ENCODE peak calls at places on chromosomes 5 and 9, in five cellular contexts. N is cardiac fibroblast, J is brain microvascular endothelial cell, E is spleen, H is mucosa of descending colon. M is an unnamed sample.

GRCh38 chr9:96618209-96619108 is 1.2 kb downstream of the CDC14B start:
- DNase-seq in H (peak), E (no peak), J (peak), N (peak), M (no peak)

GRCh38 chr9:98832768-98833089 is 25.3 kb downstream of the GALNT12 start:
- DNase-seq in J (no peak), E (no peak), H (no peak), N (no peak), M (no peak)

GRCh38 chr5:33316773-33317172 is 124.0 kb upstream of the TARS1 start:
- DNase-seq in E (no peak), H (no peak), J (no peak), N (no peak), M (no peak)

GRCh38 chr5:42005561-42006153 is 80.6 kb downstream of the FBXO4 start:
- DNase-seq in H (no peak), J (no peak), N (peak), E (no peak), M (no peak)

GRCh38 chr5:135977375-135977928 is 22.7 kb upstream of the LECT2 start:
- DNase-seq in E (peak), H (peak), N (peak), J (peak), M (peak)

GRCh38 chr5:168126606-168127005 is 164.8 kb upstream of the WWC1 start:
- DNase-seq in N (no peak), J (no peak), H (no peak), E (no peak), M (no peak)

GRCh38 chr9:7246917-7247538 is 489.3 kb downstream of the KDM4C start:
- DNase-seq in H (no peak), E (no peak), N (no peak), J (no peak), M (no peak)

GRCh38 chr9:135989722-135990467 is 28.7 kb upstream of the UBAC1 start:
- DNase-seq in E (peak), N (no peak), J (no peak), H (no peak), M (no peak)

GRCh38 chr5:128284236-128284635 is 200.7 kb downstream of the SLC12A2 start:
- DNase-seq in N (no peak), H (no peak), J (no peak), E (no peak), M (no peak)

GRCh38 chr5:55344392-55344992 is 36.7 kb downstream of the MTREX start:
- DNase-seq in J (peak), N (peak), E (no peak), H (no peak), M (peak)

GRCh38 chr5:66129184-66129583 is 14.9 kb upstream of the SREK1 start:
- DNase-seq in E (no peak), N (no peak), J (no peak), H (no peak), M (no peak)

GRCh38 chr5:58490397-58491072 is 700 bp upstream of the GAPT start:
- DNase-seq in H (no peak), J (no peak), N (no peak), E (peak), M (no peak)

GRCh38 chr5:14277407-14278320 is 134.5 kb downstream of the TRIO start:
- DNase-seq in H (no peak), E (no peak), J (no peak), N (no peak), M (no peak)

GRCh38 chr9:123267481-123268239 is 726 bp downstream of the STRBP start:
- DNase-seq in E (peak), N (no peak), H (peak), J (no peak), M (no peak)

GRCh38 chr9:119844431-119844830 is 475.2 kb upstream of the BRINP1 start:
- DNase-seq in H (no peak), J (no peak), E (no peak), N (no peak), M (no peak)

GRCh38 chr5:160159991-160160826 is 41.0 kb upstream of the PWWP2A start:
- DNase-seq in H (no peak), J (no peak), N (no peak), E (no peak), M (no peak)

GRCh38 chr5:141920771-141921170 is 2.9 kb upstream of the DELE1 start:
- DNase-seq in E (no peak), N (no peak), J (no peak), H (no peak), M (no peak)

GRCh38 chr5:39394946-39395345 is 29.8 kb downstream of the DAB2 start:
- DNase-seq in J (peak), H (no peak), N (peak), E (no peak), M (no peak)

GRCh38 chr5:78953092-78953800 is 31.9 kb downstream of the ARSB start:
- DNase-seq in E (no peak), H (no peak), J (peak), N (no peak), M (no peak)

GRCh38 chr5:8184455-8185063 is 315.6 kb downstream of the MTRR start:
- DNase-seq in H (no peak), E (no peak), J (peak), N (peak), M (no peak)

GRCh38 chr5:55603947-55604346 is 69.2 kb upstream of the PLPP1 start:
- DNase-seq in E (no peak), H (no peak), N (peak), J (no peak), M (no peak)

GRCh38 chr5:179223528-179223927 is 121.7 kb downstream of the ADAMTS2 start:
- DNase-seq in J (no peak), H (no peak), E (peak), N (no peak), M (no peak)

GRCh38 chr9:76396597-76396996 is 2.4 kb upstream of the RFK start:
- DNase-seq in J (no peak), N (no peak), H (no peak), E (no peak), M (no peak)

GRCh38 chr9:129318121-129319075 is 140.3 kb upstream of the IER5L start:
- DNase-seq in J (no peak), N (peak), E (peak), H (no peak), M (peak)

GRCh38 chr5:9613360-9613759 is 16.8 kb downstream of the TAS2R1 start:
- DNase-seq in N (no peak), J (no peak), H (no peak), E (peak), M (no peak)

GRCh38 chr5:96629774-96630173 is 32.4 kb upstream of the CAST start:
- DNase-seq in J (peak), N (peak), E (no peak), H (no peak), M (no peak)

GRCh38 chr5:76622973-76623596 is at the start of gene F2RL2:
- DNase-seq in N (peak), E (no peak), J (peak), H (no peak), M (no peak)

GRCh38 chr9:109121218-109121796 is 1.6 kb upstream of the TMEM245 start:
- DNase-seq in E (no peak), N (no peak), J (no peak), H (no peak), M (no peak)

GRCh38 chr5:138337685-138338410 is at the start of gene FAM53C:
- DNase-seq in E (peak), H (peak), J (peak), N (peak), M (peak)

GRCh38 chr9:89661956-89662717 is 57.3 kb downstream of the GADD45G start:
- DNase-seq in N (peak), J (peak), E (peak), H (peak), M (no peak)

DNA sequence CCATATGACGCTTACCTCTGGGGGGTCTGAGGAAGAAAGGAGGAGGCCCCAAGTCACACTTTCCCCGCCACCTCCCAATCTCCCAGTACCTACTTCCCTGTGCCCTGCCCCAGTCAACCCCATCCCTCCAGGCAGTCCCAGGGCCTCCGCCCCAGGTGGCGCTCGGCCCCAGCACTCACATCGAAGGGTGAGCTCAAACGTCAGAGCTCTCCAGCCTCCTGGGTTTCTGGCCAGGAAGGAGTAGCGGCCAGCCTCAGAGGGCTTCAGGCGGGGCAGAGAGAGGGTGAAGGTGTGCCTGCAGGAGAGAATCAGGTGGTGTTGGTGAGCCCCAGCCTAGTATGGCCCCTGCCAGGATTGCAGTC is 16.1 kb downstream of the CSF1R start:
- DNase-seq in E (peak), J (no peak), H (peak), N (no peak), M (no peak)
- TF ChIP-seq CTCF in E (no peak), J (no peak), H (no peak), N (no peak), M (no peak)

GRCh38 chr5:103280962-103281361 is 22.4 kb downstream of the MACIR start:
- DNase-seq in H (no peak), N (no peak), E (no peak), J (no peak), M (no peak)
- TF ChIP-seq CTCF in H (no peak), N (no peak), E (no peak), J (no peak), M (no peak)

GRCh38 chr9:33167084-33167948 is at the start of gene B4GALT1:
- DNase-seq in J (peak), N (peak), E (peak), H (peak), M (peak)
- TF ChIP-seq CTCF in J (no peak), N (no peak), E (no peak), H (peak), M (no peak)

GRCh38 chr9:121638901-121639592 is 12.4 kb upstream of the DAB2IP start:
- DNase-seq in J (no peak), E (no peak), N (no peak), H (peak), M (no peak)

GRCh38 chr9:121640076-121640475 is 11.4 kb upstream of the DAB2IP start:
- DNase-seq in N (peak), E (no peak), H (peak), J (no peak), M (peak)

GRCh38 chr9:121639619-121640018 is 11.8 kb upstream of the DAB2IP start:
- DNase-seq in E (no peak), N (no peak), J (no peak), H (peak), M (no peak)

GRCh38 chr9:121641228-121641611 is 10.2 kb upstream of the DAB2IP start:
- DNase-seq in J (no peak), E (peak), H (peak), N (no peak), M (no peak)

GRCh38 chr9:121640486-121641227 is 10.8 kb upstream of the DAB2IP start:
- DNase-seq in H (peak), E (peak), N (no peak), J (no peak), M (no peak)
- TF ChIP-seq CTCF in H (no peak), E (no peak), N (no peak), J (no peak), M (no peak)

GRCh38 chr9:73348485-73348884 is 196.8 kb downstream of the ANXA1 start:
- DNase-seq in J (no peak), N (peak), H (no peak), E (no peak), M (no peak)
- TF ChIP-seq CTCF in J (no peak), N (no peak), H (no peak), E (no peak), M (no peak)